ENCODE peak calls at places on chromosomes 1 and 21, in nine cellular contexts. F, T, E, S, J, D, N, G and C are unnamed samples.

GRCh38 chr1:226569879-226570547 is 21.4 kb downstream of the STUM start:
- DNase-seq in F (no peak), T (no peak), E (no peak), S (no peak), J (no peak), D (peak), N (peak), G (no peak), C (no peak)

GRCh38 chr1:31846484-31846883 is 30.7 kb upstream of the SPOCD1 start:
- DNase-seq in F (no peak), T (no peak), E (no peak), S (no peak), J (no peak), D (no peak), N (no peak), G (no peak), C (no peak)

GRCh38 chr1:203499643-203500278 is 5.8 kb downstream of the OPTC start:
- DNase-seq in F (no peak), T (no peak), E (no peak), S (no peak), J (no peak), D (no peak), N (no peak), G (no peak), C (no peak)

GRCh38 chr1:233707153-233707905 is 93.4 kb downstream of the KCNK1 start:
- DNase-seq in F (no peak), T (no peak), E (no peak), S (no peak), J (no peak), D (peak), N (no peak), G (peak), C (no peak)

GRCh38 chr1:5903680-5904079 is 88.5 kb downstream of the NPHP4 start:
- DNase-seq in F (no peak), T (no peak), E (no peak), S (no peak), J (no peak), D (no peak), N (no peak), G (no peak), C (no peak)

GRCh38 chr1:6703016-6703415 is 1.4 kb upstream of the DNAJC11 start:
- DNase-seq in F (no peak), T (no peak), E (no peak), S (no peak), J (no peak), D (no peak), N (no peak), G (no peak), C (no peak)

GRCh38 chr1:104780470-104781078 is 1030.9 kb downstream of the AMY1C start:
- DNase-seq in F (no peak), T (no peak), E (no peak), S (no peak), J (peak), D (peak), N (peak), G (peak), C (no peak)

GRCh38 chr21:18430341-18430740 is 26.8 kb upstream of the TMPRSS15 start:
- DNase-seq in F (no peak), T (no peak), E (no peak), S (no peak), J (no peak), D (peak), N (no peak), G (no peak), C (no peak)

GRCh38 chr1:31701137-31701736 is 2.6 kb downstream of the COL16A1 start:
- DNase-seq in F (peak), T (peak), E (no peak), S (peak), J (no peak), D (peak), N (no peak), G (peak), C (peak)

GRCh38 chr1:91014475-91014874 is 7.4 kb downstream of the ZNF644 start:
- DNase-seq in F (no peak), T (no peak), E (no peak), S (no peak), J (no peak), D (no peak), N (no peak), G (no peak), C (no peak)

GRCh38 chr1:147515046-147515869 is 26.0 kb upstream of the BCL9 start:
- DNase-seq in F (no peak), T (no peak), E (no peak), S (no peak), J (peak), D (peak), N (no peak), G (peak), C (no peak)

GRCh38 chr21:32578107-32578691 is 7.1 kb downstream of the TCP10L start:
- DNase-seq in F (no peak), T (no peak), E (no peak), S (no peak), J (no peak), D (peak), N (peak), G (peak), C (no peak)

GRCh38 chr1:25204797-25205441 is 27.4 kb downstream of the SYF2 start:
- DNase-seq in F (no peak), T (peak), E (no peak), S (no peak), J (peak), D (peak), N (peak), G (peak), C (no peak)

GRCh38 chr21:32826317-32827167 is 55.0 kb upstream of the PAXBP1 start:
- DNase-seq in F (peak), T (peak), E (no peak), S (no peak), J (peak), D (peak), N (peak), G (peak), C (no peak)

GRCh38 chr1:174892016-174892415 is 107.7 kb upstream of the CACYBP start:
- DNase-seq in F (no peak), T (no peak), E (no peak), S (no peak), J (no peak), D (no peak), N (no peak), G (no peak), C (no peak)

GRCh38 chr1:216210081-216210480 is 213.2 kb downstream of the USH2A start:
- DNase-seq in F (no peak), T (no peak), E (no peak), S (no peak), J (no peak), D (peak), N (no peak), G (peak), C (no peak)

GRCh38 chr1:73564294-73564693 is 633.7 kb downstream of the LRRIQ3 start:
- DNase-seq in F (no peak), T (no peak), E (no peak), S (no peak), J (no peak), D (no peak), N (no peak), G (peak), C (no peak)

GRCh38 chr21:38849776-38850175 is 44.0 kb downstream of the ETS2 start:
- DNase-seq in F (no peak), T (no peak), E (no peak), S (no peak), J (no peak), D (no peak), N (no peak), G (no peak), C (no peak)

GRCh38 chr1:224539971-224540370 is 76.1 kb upstream of the CNIH3 start:
- DNase-seq in F (no peak), T (no peak), E (no peak), S (no peak), J (no peak), D (no peak), N (no peak), G (no peak), C (no peak)

GRCh38 chr21:26843912-26844257 is 1.3 kb downstream of the ADAMTS1 start:
- DNase-seq in F (no peak), T (no peak), E (no peak), S (no peak), J (peak), D (peak), N (peak), G (peak), C (no peak)

GRCh38 chr1:37479255-37480124 is 5.1 kb downstream of the ZC3H12A start:
- DNase-seq in F (peak), T (peak), E (peak), S (peak), J (peak), D (peak), N (no peak), G (peak), C (peak)

GRCh38 chr1:23521588-23521987 is 9.4 kb downstream of the E2F2 start:
- DNase-seq in F (no peak), T (no peak), E (no peak), S (no peak), J (no peak), D (no peak), N (no peak), G (no peak), C (no peak)

GRCh38 chr1:186454996-186455395 is 5.9 kb downstream of the PDC start:
- DNase-seq in F (no peak), T (no peak), E (no peak), S (no peak), J (no peak), D (no peak), N (no peak), G (no peak), C (no peak)

GRCh38 chr1:78079580-78079979 is 33.8 kb downstream of the GIPC2 start:
- DNase-seq in F (no peak), T (no peak), E (no peak), S (no peak), J (no peak), D (no peak), N (no peak), G (no peak), C (no peak)

GRCh38 chr1:116510361-116510760 is 60.5 kb downstream of the CD58 start:
- DNase-seq in F (no peak), T (no peak), E (no peak), S (no peak), J (peak), D (no peak), N (no peak), G (no peak), C (no peak)

GRCh38 chr1:116490588-116490987 is 80.2 kb downstream of the CD58 start:
- DNase-seq in F (no peak), T (no peak), E (no peak), S (no peak), J (no peak), D (no peak), N (no peak), G (no peak), C (no peak)

GRCh38 chr1:234610061-234610581 is at the start of gene IRF2BP2:
- DNase-seq in F (peak), T (peak), E (peak), S (peak), J (peak), D (peak), N (peak), G (peak), C (peak)

GRCh38 chr21:25966308-25966707 is 204.3 kb downstream of the APP start:
- DNase-seq in F (no peak), T (no peak), E (no peak), S (no peak), J (no peak), D (no peak), N (no peak), G (no peak), C (no peak)

GRCh38 chr1:181104790-181105133 is 16.3 kb downstream of the IER5 start:
- DNase-seq in F (no peak), T (no peak), E (no peak), S (no peak), J (no peak), D (no peak), N (peak), G (no peak), C (peak)

GRCh38 chr1:200379431-200379755 is 30.4 kb downstream of the ZNF281 start:
- DNase-seq in F (no peak), T (no peak), E (no peak), S (no peak), J (no peak), D (peak), N (no peak), G (peak), C (no peak)

GRCh38 chr1:7931446-7931812 is 9.2 kb downstream of the TNFRSF9 start:
- DNase-seq in F (no peak), T (no peak), E (no peak), S (no peak), J (no peak), D (no peak), N (no peak), G (no peak), C (no peak)

GRCh38 chr1:77940921-77941570 is 37.8 kb downstream of the FUBP1 start:
- DNase-seq in F (no peak), T (no peak), E (no peak), S (no peak), J (no peak), D (no peak), N (no peak), G (peak), C (no peak)

GRCh38 chr1:33918368-33918767 is 54.5 kb downstream of the HMGB4 start:
- DNase-seq in F (no peak), T (no peak), E (no peak), S (no peak), J (no peak), D (no peak), N (no peak), G (no peak), C (no peak)

GRCh38 chr21:42039911-42040351 is 29.8 kb upstream of the ZBTB21 start:
- DNase-seq in F (peak), T (no peak), E (no peak), S (no peak), J (no peak), D (peak), N (peak), G (no peak), C (no peak)

GRCh38 chr1:224784606-224785328 is 144.7 kb upstream of the DNAH14 start:
- DNase-seq in F (no peak), T (no peak), E (no peak), S (no peak), J (no peak), D (no peak), N (no peak), G (peak), C (no peak)

GRCh38 chr1:226890331-226891108 is 20.1 kb downstream of the PSEN2 start:
- DNase-seq in F (no peak), T (no peak), E (no peak), S (no peak), J (no peak), D (no peak), N (no peak), G (no peak), C (peak)

GRCh38 chr1:56382890-56383289 is 196.5 kb downstream of the PLPP3 start:
- DNase-seq in F (no peak), T (no peak), E (no peak), S (no peak), J (no peak), D (no peak), N (no peak), G (no peak), C (no peak)

GRCh38 chr1:207058878-207059867 is 6.1 kb downstream of the PFKFB2 start:
- DNase-seq in F (no peak), T (no peak), E (no peak), S (no peak), J (peak), D (no peak), N (peak), G (no peak), C (no peak)
- TF ChIP-seq CTCF in F (no peak), T (no peak), E (no peak), S (no peak), J (peak), D (peak), N (peak), G (peak), C (no peak)

DNA sequence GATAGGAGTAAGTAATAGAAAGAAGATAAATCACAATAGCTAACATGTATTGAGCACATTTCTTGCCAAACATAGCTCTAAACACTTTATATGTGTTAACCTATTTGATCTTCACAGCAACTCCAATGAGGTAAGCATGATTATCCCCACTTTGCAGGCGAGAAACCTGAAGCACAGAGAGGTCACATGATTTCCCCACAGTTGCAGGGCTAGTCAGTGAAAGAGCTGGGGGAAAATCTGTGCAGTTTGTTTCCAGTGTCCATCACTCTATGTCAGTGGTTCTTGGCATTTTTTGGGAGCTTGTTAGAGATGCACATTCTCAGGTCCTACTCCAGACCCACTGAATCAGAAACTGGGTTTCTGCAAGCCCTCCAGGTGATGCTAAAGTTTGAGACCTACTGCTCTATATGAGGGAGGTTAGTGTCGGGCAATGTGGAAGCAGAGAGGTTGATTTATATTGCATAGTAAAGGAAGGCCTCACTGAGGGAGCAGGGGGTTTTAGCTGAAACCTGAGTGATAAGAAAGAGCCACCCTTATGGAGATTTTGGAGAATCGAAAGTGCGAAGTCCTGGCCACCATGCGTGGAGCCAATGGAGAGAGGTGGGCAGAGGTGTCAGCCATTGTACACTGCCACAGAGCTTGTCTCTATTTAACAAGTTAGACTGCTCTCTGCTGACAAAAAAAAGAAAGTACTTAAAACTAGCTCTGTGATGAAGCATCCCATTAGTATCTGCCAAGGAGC is 20.9 kb downstream of the MCOLN3 start:
- DNase-seq in F (no peak), T (no peak), E (no peak), S (no peak), J (no peak), D (peak), N (peak), G (peak), C (no peak)
- TF ChIP-seq CTCF in F (no peak), T (no peak), E (no peak), S (no peak), J (no peak), D (no peak), N (peak), G (no peak), C (no peak)

DNA sequence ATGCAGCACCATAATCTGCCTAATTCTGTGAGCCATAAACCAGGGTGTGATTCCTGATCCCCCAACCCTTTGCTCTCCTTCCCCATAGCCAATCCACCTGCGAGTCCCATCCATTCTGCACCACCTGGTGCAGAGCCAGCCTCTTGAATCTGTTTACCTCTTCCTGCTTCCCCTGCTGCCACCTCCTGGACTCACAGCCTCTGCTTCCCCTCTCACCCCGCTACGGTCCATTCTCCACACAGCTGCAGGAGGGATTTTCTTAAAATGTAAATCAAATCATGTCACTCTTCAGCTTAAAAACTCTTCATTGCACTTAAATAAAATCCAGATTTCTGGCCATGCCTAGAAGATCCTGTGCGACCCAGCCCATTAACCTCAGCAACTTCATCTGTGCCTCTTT is 186.7 kb downstream of the FOXD2 start:
- DNase-seq in F (no peak), T (no peak), E (no peak), S (peak), J (no peak), D (no peak), N (peak), G (peak), C (no peak)
- TF ChIP-seq CTCF in F (no peak), T (no peak), E (no peak), S (no peak), J (no peak), D (no peak), N (peak), G (peak), C (no peak)

GRCh38 chr1:61434276-61434675 is 290.7 kb downstream of the TM2D1 start:
- DNase-seq in F (no peak), T (no peak), E (no peak), S (no peak), J (no peak), D (peak), N (no peak), G (peak), C (no peak)

GRCh38 chr1:61433646-61434045 is 291.3 kb downstream of the TM2D1 start:
- DNase-seq in F (no peak), T (no peak), E (no peak), S (no peak), J (no peak), D (no peak), N (no peak), G (no peak), C (no peak)

GRCh38 chr1:61436491-61437120 is 288.3 kb downstream of the TM2D1 start:
- DNase-seq in F (no peak), T (no peak), E (no peak), S (no peak), J (no peak), D (no peak), N (no peak), G (no peak), C (no peak)

GRCh38 chr1:61435226-61435625 is 289.7 kb downstream of the TM2D1 start:
- DNase-seq in F (no peak), T (no peak), E (no peak), S (no peak), J (no peak), D (no peak), N (no peak), G (no peak), C (no peak)

GRCh38 chr1:61436016-61436415 is 288.9 kb downstream of the TM2D1 start:
- DNase-seq in F (no peak), T (no peak), E (no peak), S (no peak), J (peak), D (no peak), N (no peak), G (no peak), C (no peak)
- TF ChIP-seq CTCF in F (no peak), T (no peak), E (no peak), S (no peak), J (peak), D (no peak), N (peak), G (no peak), C (no peak)

GRCh38 chr21:36384885-36385232 is 333 bp upstream of the CHAF1B start:
- DNase-seq in F (no peak), T (no peak), E (no peak), S (no peak), J (no peak), D (no peak), N (no peak), G (no peak), C (no peak)

GRCh38 chr21:36385909-36386642 is 884 bp downstream of the CHAF1B start:
- DNase-seq in F (no peak), T (no peak), E (no peak), S (no peak), J (no peak), D (no peak), N (peak), G (peak), C (no peak)

GRCh38 chr21:36385233-36385908 is at the start of gene CHAF1B:
- DNase-seq in F (peak), T (peak), E (peak), S (peak), J (peak), D (peak), N (peak), G (peak), C (peak)

GRCh38 chr21:36388076-36388475 is 2.9 kb downstream of the CHAF1B start:
- DNase-seq in F (no peak), T (no peak), E (no peak), S (no peak), J (no peak), D (no peak), N (no peak), G (no peak), C (no peak)

DNA sequence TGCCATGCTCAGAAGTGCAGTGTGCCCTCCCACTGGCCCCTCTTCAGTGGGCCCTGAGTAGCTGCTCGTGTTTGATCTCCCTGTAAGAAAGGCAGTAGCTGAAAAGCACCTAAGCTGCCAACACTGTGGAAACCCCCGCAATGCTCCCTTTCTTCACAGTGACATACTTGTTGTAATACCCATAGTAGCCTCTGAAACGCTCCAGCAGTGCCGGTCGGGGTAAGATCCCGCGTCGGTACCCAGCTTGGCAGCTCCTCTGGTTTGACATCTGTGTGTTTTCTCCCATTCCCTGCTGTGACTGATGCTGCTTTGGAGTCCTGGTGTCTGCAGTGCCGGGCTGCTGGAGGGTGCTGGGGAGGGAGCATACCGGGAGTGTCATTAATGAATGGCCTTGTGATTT is 3.6 kb downstream of the CHAF1B start:
- DNase-seq in F (no peak), T (no peak), E (no peak), S (no peak), J (no peak), D (no peak), N (peak), G (peak), C (no peak)
- TF ChIP-seq CTCF in F (no peak), T (no peak), E (no peak), S (no peak), J (no peak), D (no peak), N (peak), G (peak), C (no peak)